ENCODE peak calls at places on chromosomes 6 and 20, in ten cellular contexts. One of them, this sample, is unnamed.

GRCh38 chr6:30670760-30671527 is 1.9 kb downstream of the DHX16 start:
- DNase-seq in effector CD4-positive, alpha-beta T cell: no peak
- DNase-seq in left colon: no peak
- DNase-seq in lower leg skin: no peak
- DNase-seq in HCEC 1CT: no peak
- DNase-seq in stimulated activated CD4-positive, alpha-beta T cell treated with anti-CD3 and anti-CD28 coated beads, TNF-alpha, amount 100 ng/mL, for 4 hours: no peak
- DNase-seq in NCI-H1092 treated with DMSO at 0.1 percent for 48 hours: no peak
- DNase-seq in Caki2: no peak
- DNase-seq in dorsolateral prefrontal cortex: no peak
- DNase-seq in fibroblast of mammary gland: peak; percentile 39
- DNase-seq in this sample: peak; percentile 37

GRCh38 chr6:37381579-37381978 is 27.8 kb downstream of the RNF8 start:
- DNase-seq in effector CD4-positive, alpha-beta T cell: peak; percentile 3
- DNase-seq in left colon: peak; percentile 28
- DNase-seq in lower leg skin: no peak
- DNase-seq in HCEC 1CT: peak; percentile 54
- DNase-seq in stimulated activated CD4-positive, alpha-beta T cell treated with anti-CD3 and anti-CD28 coated beads, TNF-alpha, amount 100 ng/mL, for 4 hours: no peak
- DNase-seq in NCI-H1092 treated with DMSO at 0.1 percent for 48 hours: peak; percentile 39
- DNase-seq in Caki2: peak; percentile 77
- DNase-seq in dorsolateral prefrontal cortex: no peak
- DNase-seq in fibroblast of mammary gland: peak; percentile 67
- DNase-seq in this sample: peak; percentile 86

GRCh38 chr6:155100591-155100990 is 105.5 kb downstream of the TIAM2 start:
- DNase-seq in effector CD4-positive, alpha-beta T cell: no peak
- DNase-seq in left colon: no peak
- DNase-seq in lower leg skin: no peak
- DNase-seq in HCEC 1CT: no peak
- DNase-seq in stimulated activated CD4-positive, alpha-beta T cell treated with anti-CD3 and anti-CD28 coated beads, TNF-alpha, amount 100 ng/mL, for 4 hours: no peak
- DNase-seq in NCI-H1092 treated with DMSO at 0.1 percent for 48 hours: no peak
- DNase-seq in Caki2: no peak
- DNase-seq in dorsolateral prefrontal cortex: no peak
- DNase-seq in fibroblast of mammary gland: no peak
- DNase-seq in this sample: no peak

GRCh38 chr20:46438156-46438750 is 31.8 kb upstream of the ELMO2 start:
- DNase-seq in effector CD4-positive, alpha-beta T cell: peak; percentile 6
- DNase-seq in left colon: no peak
- DNase-seq in lower leg skin: no peak
- DNase-seq in HCEC 1CT: peak; percentile 62
- DNase-seq in stimulated activated CD4-positive, alpha-beta T cell treated with anti-CD3 and anti-CD28 coated beads, TNF-alpha, amount 100 ng/mL, for 4 hours: no peak
- DNase-seq in NCI-H1092 treated with DMSO at 0.1 percent for 48 hours: peak; percentile 25
- DNase-seq in Caki2: no peak
- DNase-seq in dorsolateral prefrontal cortex: peak; percentile 36
- DNase-seq in fibroblast of mammary gland: peak; percentile 48
- DNase-seq in this sample: peak; percentile 67

GRCh38 chr20:63355781-63356295 is 5.3 kb downstream of the CHRNA4 start:
- DNase-seq in effector CD4-positive, alpha-beta T cell: no peak
- DNase-seq in left colon: no peak
- DNase-seq in lower leg skin: no peak
- DNase-seq in HCEC 1CT: no peak
- DNase-seq in stimulated activated CD4-positive, alpha-beta T cell treated with anti-CD3 and anti-CD28 coated beads, TNF-alpha, amount 100 ng/mL, for 4 hours: no peak
- DNase-seq in NCI-H1092 treated with DMSO at 0.1 percent for 48 hours: no peak
- DNase-seq in Caki2: no peak
- DNase-seq in dorsolateral prefrontal cortex: no peak
- DNase-seq in fibroblast of mammary gland: no peak
- DNase-seq in this sample: no peak

GRCh38 chr6:55694148-55694547 is 115.2 kb upstream of the HMGCLL1 start:
- DNase-seq in effector CD4-positive, alpha-beta T cell: no peak
- DNase-seq in left colon: no peak
- DNase-seq in lower leg skin: no peak
- DNase-seq in HCEC 1CT: peak; percentile 61
- DNase-seq in stimulated activated CD4-positive, alpha-beta T cell treated with anti-CD3 and anti-CD28 coated beads, TNF-alpha, amount 100 ng/mL, for 4 hours: no peak
- DNase-seq in NCI-H1092 treated with DMSO at 0.1 percent for 48 hours: no peak
- DNase-seq in Caki2: peak; percentile 30
- DNase-seq in dorsolateral prefrontal cortex: no peak
- DNase-seq in fibroblast of mammary gland: peak; percentile 75
- DNase-seq in this sample: no peak

GRCh38 chr20:3000852-3001523 is 42.4 kb upstream of the GNRH2 start:
- DNase-seq in effector CD4-positive, alpha-beta T cell: no peak
- DNase-seq in left colon: no peak
- DNase-seq in lower leg skin: no peak
- DNase-seq in HCEC 1CT: peak; percentile 58
- DNase-seq in stimulated activated CD4-positive, alpha-beta T cell treated with anti-CD3 and anti-CD28 coated beads, TNF-alpha, amount 100 ng/mL, for 4 hours: no peak
- DNase-seq in NCI-H1092 treated with DMSO at 0.1 percent for 48 hours: peak; percentile 33
- DNase-seq in Caki2: peak; percentile 48
- DNase-seq in dorsolateral prefrontal cortex: no peak
- DNase-seq in fibroblast of mammary gland: peak; percentile 80
- DNase-seq in this sample: peak; percentile 83

GRCh38 chr6:170135041-170135440 is 155.8 kb downstream of the DLL1 start:
- DNase-seq in effector CD4-positive, alpha-beta T cell: no peak
- DNase-seq in left colon: no peak
- DNase-seq in lower leg skin: peak; percentile 72
- DNase-seq in HCEC 1CT: no peak
- DNase-seq in stimulated activated CD4-positive, alpha-beta T cell treated with anti-CD3 and anti-CD28 coated beads, TNF-alpha, amount 100 ng/mL, for 4 hours: no peak
- DNase-seq in NCI-H1092 treated with DMSO at 0.1 percent for 48 hours: no peak
- DNase-seq in Caki2: no peak
- DNase-seq in dorsolateral prefrontal cortex: no peak
- DNase-seq in fibroblast of mammary gland: no peak
- DNase-seq in this sample: no peak

GRCh38 chr6:115643762-115644161 is 416.9 kb downstream of the FRK start:
- DNase-seq in effector CD4-positive, alpha-beta T cell: no peak
- DNase-seq in left colon: no peak
- DNase-seq in lower leg skin: no peak
- DNase-seq in HCEC 1CT: no peak
- DNase-seq in stimulated activated CD4-positive, alpha-beta T cell treated with anti-CD3 and anti-CD28 coated beads, TNF-alpha, amount 100 ng/mL, for 4 hours: no peak
- DNase-seq in NCI-H1092 treated with DMSO at 0.1 percent for 48 hours: no peak
- DNase-seq in Caki2: peak; percentile 12
- DNase-seq in dorsolateral prefrontal cortex: no peak
- DNase-seq in fibroblast of mammary gland: peak; percentile 18
- DNase-seq in this sample: no peak

GRCh38 chr6:107405002-107405401 is 54.4 kb downstream of the PDSS2 start:
- DNase-seq in effector CD4-positive, alpha-beta T cell: no peak
- DNase-seq in left colon: no peak
- DNase-seq in lower leg skin: no peak
- DNase-seq in HCEC 1CT: no peak
- DNase-seq in stimulated activated CD4-positive, alpha-beta T cell treated with anti-CD3 and anti-CD28 coated beads, TNF-alpha, amount 100 ng/mL, for 4 hours: no peak
- DNase-seq in NCI-H1092 treated with DMSO at 0.1 percent for 48 hours: no peak
- DNase-seq in Caki2: no peak
- DNase-seq in dorsolateral prefrontal cortex: no peak
- DNase-seq in fibroblast of mammary gland: no peak
- DNase-seq in this sample: no peak

GRCh38 chr6:161374971-161375873 is 101.4 kb upstream of the AGPAT4 start:
- DNase-seq in effector CD4-positive, alpha-beta T cell: no peak
- DNase-seq in left colon: peak; percentile 80
- DNase-seq in lower leg skin: peak; percentile 89
- DNase-seq in HCEC 1CT: no peak
- DNase-seq in stimulated activated CD4-positive, alpha-beta T cell treated with anti-CD3 and anti-CD28 coated beads, TNF-alpha, amount 100 ng/mL, for 4 hours: no peak
- DNase-seq in NCI-H1092 treated with DMSO at 0.1 percent for 48 hours: peak; percentile 54
- DNase-seq in Caki2: no peak
- DNase-seq in dorsolateral prefrontal cortex: peak; percentile 48
- DNase-seq in fibroblast of mammary gland: peak; percentile 28
- DNase-seq in this sample: peak; percentile 22

GRCh38 chr6:38853236-38853635 is 138.1 kb downstream of the DNAH8 start:
- DNase-seq in effector CD4-positive, alpha-beta T cell: no peak
- DNase-seq in left colon: no peak
- DNase-seq in lower leg skin: no peak
- DNase-seq in HCEC 1CT: no peak
- DNase-seq in stimulated activated CD4-positive, alpha-beta T cell treated with anti-CD3 and anti-CD28 coated beads, TNF-alpha, amount 100 ng/mL, for 4 hours: no peak
- DNase-seq in NCI-H1092 treated with DMSO at 0.1 percent for 48 hours: no peak
- DNase-seq in Caki2: no peak
- DNase-seq in dorsolateral prefrontal cortex: no peak
- DNase-seq in fibroblast of mammary gland: no peak
- DNase-seq in this sample: no peak

GRCh38 chr6:12354499-12354898 is 64.3 kb downstream of the EDN1 start:
- DNase-seq in effector CD4-positive, alpha-beta T cell: no peak
- DNase-seq in left colon: no peak
- DNase-seq in lower leg skin: no peak
- DNase-seq in HCEC 1CT: peak; percentile 71
- DNase-seq in stimulated activated CD4-positive, alpha-beta T cell treated with anti-CD3 and anti-CD28 coated beads, TNF-alpha, amount 100 ng/mL, for 4 hours: no peak
- DNase-seq in NCI-H1092 treated with DMSO at 0.1 percent for 48 hours: no peak
- DNase-seq in Caki2: no peak
- DNase-seq in dorsolateral prefrontal cortex: no peak
- DNase-seq in fibroblast of mammary gland: peak; percentile 90
- DNase-seq in this sample: peak; percentile 52

GRCh38 chr20:4944518-4944917 is 56.8 kb downstream of the SLC23A2 start:
- DNase-seq in effector CD4-positive, alpha-beta T cell: no peak
- DNase-seq in left colon: no peak
- DNase-seq in lower leg skin: no peak
- DNase-seq in HCEC 1CT: no peak
- DNase-seq in stimulated activated CD4-positive, alpha-beta T cell treated with anti-CD3 and anti-CD28 coated beads, TNF-alpha, amount 100 ng/mL, for 4 hours: no peak
- DNase-seq in NCI-H1092 treated with DMSO at 0.1 percent for 48 hours: no peak
- DNase-seq in Caki2: no peak
- DNase-seq in dorsolateral prefrontal cortex: no peak
- DNase-seq in fibroblast of mammary gland: peak; percentile 53
- DNase-seq in this sample: no peak

GRCh38 chr20:50467618-50468373 is 42.4 kb upstream of the PTPN1 start:
- DNase-seq in effector CD4-positive, alpha-beta T cell: no peak
- DNase-seq in left colon: no peak
- DNase-seq in lower leg skin: no peak
- DNase-seq in HCEC 1CT: peak; percentile 22
- DNase-seq in stimulated activated CD4-positive, alpha-beta T cell treated with anti-CD3 and anti-CD28 coated beads, TNF-alpha, amount 100 ng/mL, for 4 hours: no peak
- DNase-seq in NCI-H1092 treated with DMSO at 0.1 percent for 48 hours: no peak
- DNase-seq in Caki2: peak; percentile 47
- DNase-seq in dorsolateral prefrontal cortex: no peak
- DNase-seq in fibroblast of mammary gland: peak; percentile 55
- DNase-seq in this sample: peak; percentile 81

GRCh38 chr6:157952751-157953479 is 28.7 kb upstream of the SYNJ2 start:
- DNase-seq in effector CD4-positive, alpha-beta T cell: no peak
- DNase-seq in left colon: peak; percentile 57
- DNase-seq in lower leg skin: peak; percentile 72
- DNase-seq in HCEC 1CT: peak; percentile 13
- DNase-seq in stimulated activated CD4-positive, alpha-beta T cell treated with anti-CD3 and anti-CD28 coated beads, TNF-alpha, amount 100 ng/mL, for 4 hours: no peak
- DNase-seq in NCI-H1092 treated with DMSO at 0.1 percent for 48 hours: no peak
- DNase-seq in Caki2: no peak
- DNase-seq in dorsolateral prefrontal cortex: no peak
- DNase-seq in fibroblast of mammary gland: peak; percentile 20
- DNase-seq in this sample: no peak

GRCh38 chr6:22785036-22785435 is 215.7 kb downstream of the HDGFL1 start:
- DNase-seq in effector CD4-positive, alpha-beta T cell: no peak
- DNase-seq in left colon: no peak
- DNase-seq in lower leg skin: no peak
- DNase-seq in HCEC 1CT: no peak
- DNase-seq in stimulated activated CD4-positive, alpha-beta T cell treated with anti-CD3 and anti-CD28 coated beads, TNF-alpha, amount 100 ng/mL, for 4 hours: no peak
- DNase-seq in NCI-H1092 treated with DMSO at 0.1 percent for 48 hours: peak; percentile 31
- DNase-seq in Caki2: no peak
- DNase-seq in dorsolateral prefrontal cortex: no peak
- DNase-seq in fibroblast of mammary gland: no peak
- DNase-seq in this sample: no peak

GRCh38 chr6:90285611-90286381 is 10.8 kb downstream of the BACH2 start:
- DNase-seq in effector CD4-positive, alpha-beta T cell: no peak
- DNase-seq in left colon: peak; percentile 77
- DNase-seq in lower leg skin: peak; percentile 93
- DNase-seq in HCEC 1CT: peak; percentile 84
- DNase-seq in stimulated activated CD4-positive, alpha-beta T cell treated with anti-CD3 and anti-CD28 coated beads, TNF-alpha, amount 100 ng/mL, for 4 hours: peak; percentile 26
- DNase-seq in NCI-H1092 treated with DMSO at 0.1 percent for 48 hours: no peak
- DNase-seq in Caki2: peak; percentile 85
- DNase-seq in dorsolateral prefrontal cortex: peak; percentile 55
- DNase-seq in fibroblast of mammary gland: peak; percentile 94
- DNase-seq in this sample: peak; percentile 85

GRCh38 chr6:111642463-111643158 is 36.9 kb upstream of the TRAF3IP2 start:
- DNase-seq in effector CD4-positive, alpha-beta T cell: no peak
- DNase-seq in left colon: peak; percentile 52
- DNase-seq in lower leg skin: peak; percentile 86
- DNase-seq in HCEC 1CT: peak; percentile 74
- DNase-seq in stimulated activated CD4-positive, alpha-beta T cell treated with anti-CD3 and anti-CD28 coated beads, TNF-alpha, amount 100 ng/mL, for 4 hours: no peak
- DNase-seq in NCI-H1092 treated with DMSO at 0.1 percent for 48 hours: peak; percentile 45
- DNase-seq in Caki2: peak; percentile 23
- DNase-seq in dorsolateral prefrontal cortex: peak; percentile 41
- DNase-seq in fibroblast of mammary gland: peak; percentile 86
- DNase-seq in this sample: peak; percentile 79

GRCh38 chr6:158595223-158595622 is 35.3 kb downstream of the TMEM181 start:
- DNase-seq in effector CD4-positive, alpha-beta T cell: no peak
- DNase-seq in left colon: no peak
- DNase-seq in lower leg skin: no peak
- DNase-seq in HCEC 1CT: no peak
- DNase-seq in stimulated activated CD4-positive, alpha-beta T cell treated with anti-CD3 and anti-CD28 coated beads, TNF-alpha, amount 100 ng/mL, for 4 hours: no peak
- DNase-seq in NCI-H1092 treated with DMSO at 0.1 percent for 48 hours: no peak
- DNase-seq in Caki2: no peak
- DNase-seq in dorsolateral prefrontal cortex: no peak
- DNase-seq in fibroblast of mammary gland: peak; percentile 9
- DNase-seq in this sample: peak; percentile 46

GRCh38 chr6:164749126-164749758 is 560.2 kb downstream of the C6orf118 start:
- DNase-seq in effector CD4-positive, alpha-beta T cell: no peak
- DNase-seq in left colon: no peak
- DNase-seq in lower leg skin: no peak
- DNase-seq in HCEC 1CT: no peak
- DNase-seq in stimulated activated CD4-positive, alpha-beta T cell treated with anti-CD3 and anti-CD28 coated beads, TNF-alpha, amount 100 ng/mL, for 4 hours: no peak
- DNase-seq in NCI-H1092 treated with DMSO at 0.1 percent for 48 hours: peak; percentile 93
- DNase-seq in Caki2: peak; percentile 11
- DNase-seq in dorsolateral prefrontal cortex: no peak
- DNase-seq in fibroblast of mammary gland: peak; percentile 55
- DNase-seq in this sample: no peak

GRCh38 chr20:8018928-8019177 is 708 bp downstream of the TMX4 start:
- DNase-seq in effector CD4-positive, alpha-beta T cell: no peak
- DNase-seq in left colon: no peak
- DNase-seq in lower leg skin: no peak
- DNase-seq in HCEC 1CT: no peak
- DNase-seq in stimulated activated CD4-positive, alpha-beta T cell treated with anti-CD3 and anti-CD28 coated beads, TNF-alpha, amount 100 ng/mL, for 4 hours: no peak
- DNase-seq in NCI-H1092 treated with DMSO at 0.1 percent for 48 hours: peak; percentile 84
- DNase-seq in Caki2: peak; percentile 79
- DNase-seq in dorsolateral prefrontal cortex: no peak
- DNase-seq in fibroblast of mammary gland: no peak
- DNase-seq in this sample: no peak

GRCh38 chr6:169940554-169941290 is 189.3 kb downstream of the ERMARD start:
- DNase-seq in effector CD4-positive, alpha-beta T cell: no peak
- DNase-seq in left colon: no peak
- DNase-seq in lower leg skin: no peak
- DNase-seq in HCEC 1CT: no peak
- DNase-seq in stimulated activated CD4-positive, alpha-beta T cell treated with anti-CD3 and anti-CD28 coated beads, TNF-alpha, amount 100 ng/mL, for 4 hours: no peak
- DNase-seq in NCI-H1092 treated with DMSO at 0.1 percent for 48 hours: no peak
- DNase-seq in Caki2: no peak
- DNase-seq in dorsolateral prefrontal cortex: no peak
- DNase-seq in fibroblast of mammary gland: no peak
- DNase-seq in this sample: no peak

GRCh38 chr6:169967687-169968086 is 216.3 kb downstream of the ERMARD start:
- DNase-seq in effector CD4-positive, alpha-beta T cell: no peak
- DNase-seq in left colon: no peak
- DNase-seq in lower leg skin: no peak
- DNase-seq in HCEC 1CT: no peak
- DNase-seq in stimulated activated CD4-positive, alpha-beta T cell treated with anti-CD3 and anti-CD28 coated beads, TNF-alpha, amount 100 ng/mL, for 4 hours: no peak
- DNase-seq in NCI-H1092 treated with DMSO at 0.1 percent for 48 hours: no peak
- DNase-seq in Caki2: no peak
- DNase-seq in dorsolateral prefrontal cortex: no peak
- DNase-seq in fibroblast of mammary gland: no peak
- DNase-seq in this sample: no peak

GRCh38 chr6:157227202-157228166 is 95.8 kb downstream of the TMEM242 start:
- DNase-seq in effector CD4-positive, alpha-beta T cell: no peak
- DNase-seq in left colon: no peak
- DNase-seq in lower leg skin: peak; percentile 83
- DNase-seq in HCEC 1CT: no peak
- DNase-seq in stimulated activated CD4-positive, alpha-beta T cell treated with anti-CD3 and anti-CD28 coated beads, TNF-alpha, amount 100 ng/mL, for 4 hours: no peak
- DNase-seq in NCI-H1092 treated with DMSO at 0.1 percent for 48 hours: peak; percentile 17
- DNase-seq in Caki2: no peak
- DNase-seq in dorsolateral prefrontal cortex: no peak
- DNase-seq in fibroblast of mammary gland: peak; percentile 41
- DNase-seq in this sample: peak; percentile 65

GRCh38 chr6:136526196-136526930 is 23.9 kb downstream of the MAP7 start:
- DNase-seq in effector CD4-positive, alpha-beta T cell: peak; percentile 4
- DNase-seq in left colon: no peak
- DNase-seq in lower leg skin: peak; percentile 87
- DNase-seq in HCEC 1CT: peak; percentile 56
- DNase-seq in stimulated activated CD4-positive, alpha-beta T cell treated with anti-CD3 and anti-CD28 coated beads, TNF-alpha, amount 100 ng/mL, for 4 hours: no peak
- DNase-seq in NCI-H1092 treated with DMSO at 0.1 percent for 48 hours: peak; percentile 68
- DNase-seq in Caki2: peak; percentile 30
- DNase-seq in dorsolateral prefrontal cortex: peak; percentile 62
- DNase-seq in fibroblast of mammary gland: peak; percentile 61
- DNase-seq in this sample: peak; percentile 7

GRCh38 chr20:33649201-33649631 is 12.9 kb upstream of the C20orf144 start:
- DNase-seq in effector CD4-positive, alpha-beta T cell: no peak
- DNase-seq in left colon: peak; percentile 30
- DNase-seq in lower leg skin: peak; percentile 88
- DNase-seq in HCEC 1CT: no peak
- DNase-seq in stimulated activated CD4-positive, alpha-beta T cell treated with anti-CD3 and anti-CD28 coated beads, TNF-alpha, amount 100 ng/mL, for 4 hours: no peak
- DNase-seq in NCI-H1092 treated with DMSO at 0.1 percent for 48 hours: peak; percentile 47
- DNase-seq in Caki2: no peak
- DNase-seq in dorsolateral prefrontal cortex: peak; percentile 60
- DNase-seq in fibroblast of mammary gland: peak; percentile 33
- DNase-seq in this sample: no peak

GRCh38 chr6:70398783-70399730 is 14.3 kb upstream of the FAM135A start:
- DNase-seq in effector CD4-positive, alpha-beta T cell: no peak
- DNase-seq in left colon: peak; percentile 68
- DNase-seq in lower leg skin: no peak
- DNase-seq in HCEC 1CT: peak; percentile 82
- DNase-seq in stimulated activated CD4-positive, alpha-beta T cell treated with anti-CD3 and anti-CD28 coated beads, TNF-alpha, amount 100 ng/mL, for 4 hours: no peak
- DNase-seq in NCI-H1092 treated with DMSO at 0.1 percent for 48 hours: no peak
- DNase-seq in Caki2: peak; percentile 96
- DNase-seq in dorsolateral prefrontal cortex: no peak
- DNase-seq in fibroblast of mammary gland: peak; percentile 42
- DNase-seq in this sample: no peak

This sample was measured in NAMALWA.